ENCODE peak calls at places on chromosomes 16 and 17, in four cellular contexts. H is GM12878, P is K562, A is HepG2. U is an unnamed sample.

GRCh38 chr17:11545002-11545401 is 53.3 kb upstream of the DNAH9 start:
- DNase-seq in H (no peak), P (no peak), A (no peak), U (no peak)

GRCh38 chr16:10562361-10562899 is 18.0 kb downstream of the EMP2 start:
- DNase-seq in H (no peak), P (no peak), A (no peak), U (no peak)

GRCh38 chr17:6153416-6153815 is 83.2 kb downstream of the WSCD1 start:
- DNase-seq in H (no peak), P (no peak), A (no peak), U (no peak)

GRCh38 chr16:31080035-31080629 is 5.9 kb downstream of the ZNF646 start:
- DNase-seq in H (no peak), P (no peak), A (no peak), U (no peak)

GRCh38 chr17:64063766-64064224 is 43.4 kb upstream of the ICAM2 start:
- DNase-seq in H (no peak), P (peak; percentile 58), A (peak; percentile 48), U (peak; percentile 84)

GRCh38 chr17:2695961-2696760 is 15.4 kb downstream of the CLUH start:
- DNase-seq in H (no peak), P (no peak), A (no peak), U (peak; percentile 6)

GRCh38 chr16:28596840-28597691 is at the start of gene SULT1A2:
- DNase-seq in H (no peak), P (peak; percentile 68), A (peak; percentile 83), U (peak; percentile 34)

GRCh38 chr17:61635913-61636432 is 45.0 kb upstream of the NACA2 start:
- DNase-seq in H (peak; percentile 35), P (peak; percentile 68), A (peak; percentile 62), U (peak; percentile 49)

GRCh38 chr17:17492562-17492961 is 3.6 kb downstream of the RASD1 start:
- DNase-seq in H (no peak), P (no peak), A (no peak), U (no peak)

GRCh38 chr17:17492085-17492484 is 4.1 kb downstream of the RASD1 start:
- DNase-seq in H (no peak), P (no peak), A (no peak), U (no peak)

GRCh38 chr17:17494499-17495447 is 1.4 kb downstream of the RASD1 start:
- DNase-seq in H (no peak), P (no peak), A (no peak), U (peak; percentile 69)

GRCh38 chr17:17493986-17494466 is 2.2 kb downstream of the RASD1 start:
- DNase-seq in H (no peak), P (no peak), A (no peak), U (no peak)

GRCh38 chr17:17493249-17493985 is 2.8 kb downstream of the RASD1 start:
- DNase-seq in H (no peak), P (no peak), A (no peak), U (no peak)
- TF ChIP-seq USF2 in H (no peak), P (no peak), A (no peak), U (no peak)

GRCh38 chr17:77628035-77628434 is 330.5 kb upstream of the TNRC6C start:
- DNase-seq in H (no peak), P (no peak), A (no peak), U (no peak)
- TF ChIP-seq NR2C2 in H (no peak), P (no peak), A (no peak), U (no peak)

GRCh38 chr17:17042381-17042736 is at the start of gene MPRIP:
- DNase-seq in H (no peak), P (no peak), A (no peak), U (no peak)
- TF ChIP-seq USF2 in H (no peak), P (no peak), A (no peak), U (no peak)

DNA sequence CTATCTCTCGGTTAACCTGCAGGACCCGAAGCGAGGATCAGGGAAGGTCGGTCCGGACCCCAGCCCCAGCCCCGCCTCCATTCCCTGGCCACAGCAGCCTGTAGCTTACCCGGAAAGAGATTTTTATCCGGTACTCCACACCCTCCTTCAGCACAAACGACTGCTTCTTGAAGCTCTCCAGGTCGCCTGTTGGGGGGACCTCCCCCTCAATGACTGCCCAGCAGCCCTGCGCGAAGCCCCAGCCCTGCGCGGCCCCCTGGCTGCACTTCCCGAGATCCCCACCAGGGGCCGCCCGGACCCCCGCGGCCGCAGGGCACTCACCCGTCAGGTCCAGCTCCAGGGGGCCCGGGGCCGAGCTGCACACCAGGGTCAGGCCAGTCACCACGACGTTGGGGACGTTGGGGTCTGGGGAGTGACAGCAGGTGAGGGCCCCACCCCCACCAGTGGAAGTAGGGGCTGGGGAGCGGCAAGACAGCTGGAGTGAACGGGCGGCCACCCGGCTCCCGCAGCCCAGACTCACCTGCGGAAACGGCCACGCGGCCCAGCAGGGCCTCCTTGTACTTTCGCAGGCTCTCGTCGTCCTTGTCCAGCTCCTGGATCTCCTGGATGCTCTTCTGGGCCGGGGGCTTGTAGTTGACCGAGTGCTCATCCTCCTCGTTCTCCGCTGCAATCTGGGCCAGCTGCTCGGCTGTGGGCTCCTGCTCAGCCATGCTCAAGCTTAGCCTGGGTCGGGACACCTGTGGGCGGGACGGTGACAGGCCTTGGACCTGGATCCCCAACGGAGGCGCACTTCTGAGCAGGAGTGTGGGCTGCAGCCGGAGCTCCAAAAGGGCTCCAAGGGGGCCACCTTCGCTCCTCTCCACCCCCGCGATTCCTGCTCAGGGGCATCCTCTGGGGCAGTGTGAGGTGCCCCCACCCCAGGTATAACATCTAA is 1.6 kb downstream of the ARHGDIA start:
- DNase-seq in H (no peak), P (peak; percentile 74), A (no peak), U (peak; percentile 72)
- TF ChIP-seq NR2C2 in H (no peak), P (no peak), A (no peak), U (no peak)

GRCh38 chr17:82892869-82893565 is 53.2 kb upstream of the ZNF750 start:
- DNase-seq in H (no peak), P (no peak), A (no peak), U (no peak)
- TF ChIP-seq USF2 in H (no peak), P (no peak), A (no peak), U (no peak)

DNA sequence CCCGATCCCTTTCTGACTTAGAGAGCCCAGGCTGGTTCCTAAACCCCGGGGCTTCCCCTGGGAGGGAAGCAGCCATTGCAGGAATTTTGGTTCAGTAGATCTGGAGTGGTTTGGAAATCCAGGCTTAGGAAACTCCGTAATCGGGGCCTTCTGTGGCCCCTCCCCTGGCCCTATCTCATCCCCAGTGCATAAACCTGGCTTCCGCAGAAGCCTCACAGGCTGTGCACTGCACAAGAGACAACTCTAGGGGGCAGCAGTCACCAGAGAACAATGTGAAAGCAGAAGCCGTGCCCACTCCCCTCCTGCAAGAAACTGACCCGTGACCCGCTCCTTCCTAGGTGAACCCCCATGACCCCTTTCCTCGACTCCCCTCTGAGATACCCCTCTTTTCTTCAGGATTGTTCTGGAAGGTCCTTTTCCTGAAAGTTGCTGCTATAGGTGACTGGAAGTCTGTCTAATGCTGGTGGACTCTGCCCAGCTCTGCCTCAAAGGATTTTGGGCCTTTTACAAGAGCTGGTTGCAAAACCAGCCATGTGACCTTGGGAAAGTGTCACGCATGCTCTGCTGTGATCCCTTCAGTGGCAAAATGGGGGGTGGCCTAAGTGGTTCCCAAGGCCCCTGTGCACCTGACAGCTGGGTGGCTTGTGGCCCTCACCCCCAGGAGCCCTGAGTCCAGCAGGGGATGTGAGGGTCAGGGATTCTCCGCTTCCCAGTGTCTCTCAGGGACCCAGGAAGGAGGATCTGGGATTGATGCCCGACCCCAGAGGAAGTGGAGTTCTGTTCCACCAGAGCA is 14.4 kb downstream of the GUCY2D start:
- DNase-seq in H (no peak), P (peak; percentile 60), A (no peak), U (peak; percentile 92)
- TF ChIP-seq NR2C2 in H (no peak), P (no peak), A (peak; percentile 52), U (no peak)

GRCh38 chr17:3935140-3935542 is 18.9 kb upstream of the P2RX1 start:
- DNase-seq in H (no peak), P (peak; percentile 70), A (peak; percentile 73), U (peak; percentile 83)
- TF ChIP-seq USF2 in H (no peak), P (no peak), A (no peak), U (no peak)

GRCh38 chr16:70151941-70152509 is 21.6 kb upstream of the CLEC18C start:
- DNase-seq in H (no peak), P (no peak), A (no peak), U (no peak)

GRCh38 chr16:70156207-70156978 is 17.2 kb upstream of the CLEC18C start:
- DNase-seq in H (no peak), P (no peak), A (no peak), U (no peak)

GRCh38 chr16:70157105-70157476 is 16.5 kb upstream of the CLEC18C start:
- DNase-seq in H (no peak), P (no peak), A (no peak), U (no peak)

GRCh38 chr16:70152578-70153302 is 20.8 kb upstream of the CLEC18C start:
- DNase-seq in H (no peak), P (no peak), A (peak; percentile 91), U (no peak)

GRCh38 chr16:70151391-70151790 is 22.2 kb upstream of the CLEC18C start:
- DNase-seq in H (no peak), P (no peak), A (no peak), U (no peak)
- TF ChIP-seq NR2C2 in H (no peak), P (no peak), A (no peak), U (no peak)